ENCODE peak calls at places on chromosomes 1 and 21, in six cellular contexts. One of them, this sample, is unnamed.

GRCh38 chr21:25639167-25639921 is at the start of gene JAM2:
- DNase-seq in NCI-H1092 treated with DMSO at 0.1 percent for 48 hours: peak; percentile 62
- DNase-seq in SJCRH30: peak; percentile 85
- DNase-seq in heart right ventricle: peak; percentile 58
- DNase-seq in fibroblast of gingiva: no peak
- DNase-seq in small intestine: no peak
- DNase-seq in this sample: peak; percentile 82

GRCh38 chr1:37840711-37841110 is 18.7 kb downstream of the MTF1 start:
- DNase-seq in heart right ventricle: no peak
- DNase-seq in NCI-H1092 treated with DMSO at 0.1 percent for 48 hours: no peak
- DNase-seq in SJCRH30: no peak
- DNase-seq in small intestine: no peak
- DNase-seq in fibroblast of gingiva: no peak
- DNase-seq in this sample: no peak

GRCh38 chr1:47804127-47804526 is 193.1 kb downstream of the TRABD2B start:
- DNase-seq in NCI-H1092 treated with DMSO at 0.1 percent for 48 hours: peak; percentile 46
- DNase-seq in heart right ventricle: no peak
- DNase-seq in fibroblast of gingiva: no peak
- DNase-seq in SJCRH30: peak; percentile 91
- DNase-seq in small intestine: no peak
- DNase-seq in this sample: no peak

GRCh38 chr1:113940365-113941244 is 11.5 kb downstream of the HIPK1 start:
- DNase-seq in heart right ventricle: no peak
- DNase-seq in SJCRH30: no peak
- DNase-seq in fibroblast of gingiva: no peak
- DNase-seq in NCI-H1092 treated with DMSO at 0.1 percent for 48 hours: no peak
- DNase-seq in small intestine: no peak
- DNase-seq in this sample: no peak

GRCh38 chr1:202084791-202085681 is 37.7 kb upstream of the GPR37L1 start:
- DNase-seq in NCI-H1092 treated with DMSO at 0.1 percent for 48 hours: peak; percentile 83
- DNase-seq in small intestine: peak; percentile 97
- DNase-seq in fibroblast of gingiva: no peak
- DNase-seq in SJCRH30: peak; percentile 82
- DNase-seq in heart right ventricle: no peak
- DNase-seq in this sample: no peak

GRCh38 chr1:168465942-168466702 is 77.7 kb downstream of the XCL2 start:
- DNase-seq in fibroblast of gingiva: no peak
- DNase-seq in small intestine: peak; percentile 64
- DNase-seq in NCI-H1092 treated with DMSO at 0.1 percent for 48 hours: peak; percentile 85
- DNase-seq in heart right ventricle: no peak
- DNase-seq in SJCRH30: peak; percentile 97
- DNase-seq in this sample: peak; percentile 45

GRCh38 chr1:31843506-31843905 is 27.7 kb upstream of the SPOCD1 start:
- DNase-seq in heart right ventricle: no peak
- DNase-seq in NCI-H1092 treated with DMSO at 0.1 percent for 48 hours: no peak
- DNase-seq in small intestine: no peak
- DNase-seq in fibroblast of gingiva: peak; percentile 92
- DNase-seq in SJCRH30: peak; percentile 37
- DNase-seq in this sample: peak; percentile 75

GRCh38 chr1:232211149-232211548 is 418.8 kb downstream of the SIPA1L2 start:
- DNase-seq in SJCRH30: peak; percentile 31
- DNase-seq in NCI-H1092 treated with DMSO at 0.1 percent for 48 hours: no peak
- DNase-seq in heart right ventricle: no peak
- DNase-seq in small intestine: no peak
- DNase-seq in fibroblast of gingiva: no peak
- DNase-seq in this sample: no peak

GRCh38 chr1:8822383-8823294 is 5.2 kb upstream of the RERE start:
- DNase-seq in SJCRH30: peak; percentile 98
- DNase-seq in small intestine: peak; percentile 82
- DNase-seq in heart right ventricle: no peak
- DNase-seq in fibroblast of gingiva: peak; percentile 93
- DNase-seq in NCI-H1092 treated with DMSO at 0.1 percent for 48 hours: peak; percentile 90
- DNase-seq in this sample: peak; percentile 86

GRCh38 chr1:44553127-44553758 is 121.0 kb downstream of the TMEM53 start:
- DNase-seq in fibroblast of gingiva: no peak
- DNase-seq in small intestine: no peak
- DNase-seq in heart right ventricle: no peak
- DNase-seq in NCI-H1092 treated with DMSO at 0.1 percent for 48 hours: no peak
- DNase-seq in SJCRH30: no peak
- DNase-seq in this sample: no peak

GRCh38 chr1:13808729-13809131 is 108.7 kb downstream of the PRDM2 start:
- DNase-seq in SJCRH30: peak; percentile 56
- DNase-seq in NCI-H1092 treated with DMSO at 0.1 percent for 48 hours: no peak
- DNase-seq in fibroblast of gingiva: peak; percentile 24
- DNase-seq in small intestine: no peak
- DNase-seq in heart right ventricle: peak; percentile 48
- DNase-seq in this sample: peak; percentile 41

GRCh38 chr1:15455522-15455921 is 1.0 kb upstream of the CELA2A start:
- DNase-seq in NCI-H1092 treated with DMSO at 0.1 percent for 48 hours: no peak
- DNase-seq in small intestine: no peak
- DNase-seq in SJCRH30: no peak
- DNase-seq in heart right ventricle: no peak
- DNase-seq in fibroblast of gingiva: peak; percentile 94
- DNase-seq in this sample: peak; percentile 75

GRCh38 chr1:109618614-109619404 is 607 bp downstream of the GNAT2 start:
- DNase-seq in small intestine: peak; percentile 94
- DNase-seq in NCI-H1092 treated with DMSO at 0.1 percent for 48 hours: no peak
- DNase-seq in SJCRH30: no peak
- DNase-seq in heart right ventricle: no peak
- DNase-seq in fibroblast of gingiva: no peak
- DNase-seq in this sample: no peak